ENCODE peak calls at places on chromosomes 1 and 21, in five cellular contexts. L, A, U, Q and C are unnamed samples.

GRCh38 chr21:45309069-45309521 is 21.4 kb upstream of the POFUT2 start:
- DNase-seq in Q (no peak), A (no peak), L (peak), U (no peak), C (no peak)

GRCh38 chr1:1345384-1345783 is 3.8 kb downstream of the DVL1 start:
- DNase-seq in L (no peak), U (no peak), A (no peak), Q (no peak), C (no peak)

GRCh38 chr1:230828421-230828820 is 39.9 kb downstream of the C1orf198 start:
- DNase-seq in Q (no peak), A (no peak), L (no peak), U (no peak), C (peak)

GRCh38 chr21:33383056-33383888 is 19.9 kb upstream of the IFNGR2 start:
- DNase-seq in U (peak), Q (no peak), A (peak), L (peak), C (no peak)

GRCh38 chr1:161962094-161962887 is 61.4 kb downstream of the OLFML2B start:
- DNase-seq in A (no peak), U (no peak), Q (peak), L (no peak), C (no peak)

GRCh38 chr1:7385471-7386225 is 385.4 kb upstream of the VAMP3 start:
- DNase-seq in L (peak), Q (no peak), A (no peak), U (peak), C (peak)

GRCh38 chr21:35450830-35451229 is 401.7 kb upstream of the RUNX1 start:
- DNase-seq in Q (no peak), L (no peak), A (no peak), U (no peak), C (no peak)

GRCh38 chr21:44962481-44962966 is 22.7 kb downstream of the SLX9 start:
- DNase-seq in L (no peak), Q (peak), A (no peak), U (no peak), C (no peak)

GRCh38 chr21:43758811-43759210 is 17.3 kb downstream of the CSTB start:
- DNase-seq in U (no peak), L (no peak), A (no peak), Q (no peak), C (no peak)

GRCh38 chr1:36947384-36947783 is 86.9 kb downstream of the GRIK3 start:
- DNase-seq in L (no peak), Q (no peak), U (no peak), A (no peak), C (no peak)

GRCh38 chr21:14916676-14917141 is 148.1 kb downstream of the NRIP1 start:
- DNase-seq in L (no peak), A (no peak), U (no peak), Q (no peak), C (no peak)

GRCh38 chr1:76330993-76331603 is 256.6 kb downstream of the ST6GALNAC3 start:
- DNase-seq in Q (peak), U (no peak), A (no peak), L (no peak), C (no peak)

GRCh38 chr21:45990049-45990711 is 8.6 kb downstream of the COL6A1 start:
- DNase-seq in L (no peak), Q (no peak), A (no peak), U (no peak), C (no peak)

GRCh38 chr1:226637147-226637935 is 88.8 kb downstream of the STUM start:
- DNase-seq in Q (no peak), L (peak), U (no peak), A (no peak), C (no peak)

GRCh38 chr21:46559291-46559983 is 45.4 kb downstream of the S100B start:
- DNase-seq in L (no peak), A (no peak), Q (no peak), U (no peak), C (no peak)

GRCh38 chr1:234604726-234605492 is 5.1 kb downstream of the IRF2BP2 start:
- DNase-seq in U (no peak), Q (no peak), A (no peak), L (no peak), C (peak)

GRCh38 chr1:152582647-152583046 is 2.3 kb upstream of the LCE3D start:
- DNase-seq in L (no peak), U (no peak), A (no peak), Q (no peak), C (no peak)

GRCh38 chr1:63892632-63893395 is 119.0 kb downstream of the ROR1 start:
- DNase-seq in L (no peak), A (peak), Q (no peak), U (no peak), C (no peak)

GRCh38 chr21:25848309-25848708 is 113.5 kb downstream of the GABPA start:
- DNase-seq in U (no peak), Q (no peak), L (no peak), A (no peak), C (no peak)

GRCh38 chr1:246527402-246528088 is 20.5 kb upstream of the SMYD3 start:
- DNase-seq in U (no peak), Q (no peak), L (no peak), A (no peak), C (no peak)

GRCh38 chr1:61434276-61434675 is 290.7 kb downstream of the TM2D1 start:
- DNase-seq in Q (no peak), U (peak), L (no peak), A (no peak), C (no peak)

GRCh38 chr1:93603106-93603505 is 78.5 kb downstream of the BCAR3 start:
- DNase-seq in A (no peak), U (no peak), L (no peak), Q (no peak), C (no peak)

GRCh38 chr1:82225407-82226197 is 424.9 kb downstream of the ADGRL2 start:
- DNase-seq in Q (no peak), L (no peak), A (no peak), U (no peak), C (no peak)

GRCh38 chr1:41285818-41286217 is 43.7 kb upstream of the SCMH1 start:
- DNase-seq in A (no peak), Q (no peak), U (no peak), L (no peak), C (no peak)
- TF ChIP-seq CTCF in A (no peak), Q (no peak), U (no peak), L (no peak), C (no peak)

DNA sequence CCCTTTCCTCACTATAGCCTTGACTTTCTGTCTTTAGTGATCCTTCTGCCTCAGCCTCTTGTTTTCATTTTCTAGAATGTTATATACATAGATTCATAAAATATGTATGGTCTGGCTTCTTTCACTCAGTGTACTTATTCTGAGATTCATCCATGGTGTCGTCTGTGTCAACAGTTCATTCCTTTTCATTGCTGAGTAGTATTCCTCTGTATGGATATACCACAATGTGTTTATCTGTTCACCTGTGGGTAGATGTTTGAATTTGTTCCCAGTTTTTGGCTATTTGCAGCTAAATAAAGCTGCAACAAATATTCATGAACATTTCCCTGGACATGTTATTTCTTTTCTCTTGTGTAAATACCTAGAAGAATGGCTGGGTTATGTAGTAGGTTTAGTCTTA is 131.8 kb downstream of the PCNX2 start:
- DNase-seq in L (no peak), U (no peak), A (no peak), Q (no peak), C (no peak)
- H3K4me3 ChIP-seq in L (no peak), U (no peak), A (no peak), Q (no peak), C (no peak)

DNA sequence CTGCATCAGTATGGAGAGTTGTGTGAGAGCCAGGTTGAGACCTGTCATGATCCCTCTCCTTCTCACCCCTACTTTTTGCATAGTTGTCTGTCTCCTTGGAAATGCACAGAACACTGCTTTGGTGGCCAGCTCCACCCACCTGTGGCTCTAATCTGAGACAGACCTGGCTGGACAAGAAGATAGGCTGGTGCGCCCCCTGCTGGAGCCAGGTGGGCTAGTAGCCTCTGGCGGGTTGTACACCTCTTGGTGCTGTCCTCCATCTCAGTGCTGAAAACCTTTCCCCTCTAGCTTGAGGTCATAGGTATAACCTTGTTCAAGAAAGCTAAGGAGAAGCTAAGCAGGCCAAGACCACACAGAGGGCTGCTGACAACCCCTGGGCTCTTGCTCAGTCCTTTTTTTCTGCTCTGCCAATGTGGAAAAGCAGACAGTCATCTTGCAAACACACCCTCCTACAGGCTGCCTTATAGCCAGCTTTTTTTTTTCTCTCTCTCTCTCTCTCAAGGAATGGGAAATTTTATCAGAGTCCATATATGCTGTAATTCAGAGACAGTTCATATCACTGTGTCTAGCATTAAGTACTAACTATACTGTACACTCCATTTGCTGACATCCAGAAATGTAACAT is 58.8 kb upstream of the SPATA6 start:
- DNase-seq in U (no peak), A (no peak), L (no peak), Q (peak), C (no peak)
- TF ChIP-seq CTCF in U (peak), A (peak), L (peak), Q (peak), C (no peak)

GRCh38 chr1:174262747-174263241 is 103.5 kb downstream of the RABGAP1L start:
- DNase-seq in Q (peak), L (no peak), A (no peak), U (peak), C (no peak)
- H3K4me3 ChIP-seq in Q (no peak), L (no peak), A (no peak), U (no peak), C (no peak)

DNA sequence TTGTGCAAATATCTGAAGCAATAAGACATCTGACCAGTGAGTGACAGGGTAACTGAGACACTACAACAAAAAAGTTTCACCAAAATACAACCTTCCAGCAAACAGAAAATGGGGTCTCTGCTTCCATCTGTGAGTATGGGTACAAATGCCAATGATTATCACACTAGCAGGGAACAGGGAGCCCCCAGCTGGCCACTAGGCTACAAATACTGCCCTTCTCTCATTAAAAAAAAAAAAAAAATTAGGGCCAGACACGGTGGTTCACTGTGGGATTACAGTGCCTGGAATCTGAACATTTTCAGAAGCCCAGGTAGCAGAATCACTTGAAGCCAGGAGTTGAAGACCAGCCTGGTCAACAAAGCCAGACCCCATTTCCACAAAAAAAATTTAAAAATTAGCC is 48.4 kb upstream of the EDARADD start:
- DNase-seq in L (no peak), U (no peak), A (no peak), Q (no peak), C (peak)
- TF ChIP-seq CTCF in L (no peak), U (no peak), A (no peak), Q (peak), C (no peak)

GRCh38 chr1:9233942-9234222 is 692 bp upstream of the H6PD start:
- DNase-seq in A (no peak), L (no peak), Q (no peak), U (no peak), C (no peak)
- H3K4me3 ChIP-seq in A (peak), L (peak), Q (no peak), U (peak), C (peak)

DNA sequence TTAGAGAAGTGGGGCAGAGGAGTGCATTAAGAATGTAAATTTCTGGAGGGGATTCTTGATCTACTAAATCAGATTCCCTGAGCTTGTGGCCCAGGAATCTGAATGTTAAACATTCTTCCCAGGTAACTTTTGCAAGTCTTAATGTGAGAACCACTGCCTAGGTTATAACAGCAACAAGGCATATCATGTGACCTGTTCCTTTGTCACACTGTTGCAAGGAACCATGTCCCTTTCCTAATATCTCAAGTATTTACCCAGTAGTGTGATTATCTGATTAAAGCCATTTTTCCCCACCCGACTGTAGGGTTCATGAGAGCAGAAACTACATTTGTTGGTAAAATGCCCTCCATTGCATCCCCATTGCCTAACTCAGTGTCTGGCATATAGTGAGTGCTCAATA is 112.9 kb upstream of the ATP1A1 start:
- DNase-seq in L (no peak), A (no peak), Q (no peak), U (no peak), C (no peak)
- TF ChIP-seq CTCF in L (no peak), A (no peak), Q (no peak), U (no peak), C (no peak)

DNA sequence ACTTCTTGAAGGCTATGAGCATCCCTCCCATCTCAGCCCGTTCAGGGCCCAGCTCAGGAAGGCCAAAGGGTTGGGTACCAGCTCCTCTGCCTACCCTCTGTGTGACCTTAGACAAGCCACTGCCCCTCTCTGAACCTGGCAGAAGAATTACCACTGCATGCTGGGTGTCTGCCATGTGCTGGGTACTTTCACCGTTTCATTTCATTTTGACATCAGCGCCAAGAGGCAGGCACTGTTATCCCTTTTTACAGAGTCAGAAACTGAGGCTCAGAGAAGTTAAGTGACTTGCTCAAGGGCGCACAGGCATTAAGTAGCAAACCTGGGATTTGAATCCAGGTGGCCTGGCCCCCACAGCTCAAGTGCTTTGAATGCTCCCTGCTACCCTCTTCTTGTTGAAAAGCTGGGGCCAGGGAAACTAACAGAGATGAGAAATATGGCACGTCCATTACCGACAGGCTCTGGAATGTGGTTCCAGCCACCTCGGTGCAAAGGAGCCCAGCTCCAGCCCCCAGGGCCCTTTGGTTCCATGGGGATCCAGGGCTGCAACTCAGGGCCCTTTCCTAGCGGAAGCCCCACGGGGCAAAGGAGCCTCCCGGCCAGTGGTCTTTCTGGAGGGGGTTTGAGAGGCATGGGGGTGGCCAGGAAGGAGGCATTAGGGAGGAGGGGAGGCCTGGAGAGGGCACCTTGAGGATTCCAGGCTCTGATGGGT is 6.5 kb downstream of the TMEM82 start:
- DNase-seq in L (no peak), A (no peak), U (no peak), Q (no peak), C (no peak)
- H3K4me3 ChIP-seq in L (no peak), A (no peak), U (no peak), Q (no peak), C (no peak)

GRCh38 chr1:223714849-223715709 is 2.7 kb downstream of the CAPN2 start:
- DNase-seq in Q (no peak), A (no peak), L (no peak), U (no peak), C (no peak)
- TF ChIP-seq CTCF in Q (no peak), A (no peak), L (no peak), U (no peak), C (no peak)

GRCh38 chr1:183103141-183103540 is 79.9 kb downstream of the LAMC1 start:
- DNase-seq in Q (no peak), L (no peak), A (no peak), U (no peak), C (no peak)
- H3K4me3 ChIP-seq in Q (no peak), L (no peak), A (no peak), U (no peak), C (no peak)